ENCODE peak calls at places on chromosomes 13 and 19, in nine cellular contexts. A, T, H, D, W, B, Y, L and S are unnamed samples. For H3K4me1 and H3K36me3, the result is how much of the 10 kb centered on the place peaks cover.

GRCh38 chr13:98959775-98960325 is 18.0 kb downstream of the DOCK9 start:
- DNase-seq in W (no peak), A (no peak), H (no peak), L (no peak), D (no peak), Y (no peak), B (no peak), T (no peak), S (no peak)

GRCh38 chr19:50705422-50706019 is 14.1 kb downstream of the SHANK1 start:
- DNase-seq in D (no peak), H (no peak), T (no peak), W (no peak), B (peak), A (no peak), Y (peak), L (peak), S (peak)

GRCh38 chr13:32117696-32118095 is 86.1 kb downstream of the FRY start:
- DNase-seq in Y (no peak), B (no peak), D (no peak), L (no peak), T (no peak), H (peak), A (no peak), W (peak), S (peak)

GRCh38 chr19:8663920-8664670 is 33.7 kb downstream of the NFILZ start:
- DNase-seq in H (no peak), B (no peak), W (no peak), Y (no peak), T (no peak), D (no peak), A (no peak), L (no peak), S (no peak)

GRCh38 chr19:295687-296370 is 4.6 kb upstream of the PLPP2 start:
- DNase-seq in L (no peak), T (peak), B (no peak), H (no peak), W (no peak), A (no peak), D (no peak), Y (no peak), S (no peak)

GRCh38 chr19:50387176-50387867 is 3.2 kb downstream of the POLD1 start:
- DNase-seq in A (no peak), W (no peak), H (no peak), Y (peak), B (no peak), D (no peak), T (no peak), L (peak), S (no peak)

GRCh38 chr13:51257187-51257586 is 35.0 kb downstream of the FAM124A start:
- DNase-seq in Y (no peak), T (no peak), L (no peak), A (no peak), B (no peak), H (no peak), D (no peak), W (no peak), S (no peak)

GRCh38 chr13:74037762-74038161 is 96.4 kb downstream of the KLF12 start:
- DNase-seq in L (no peak), B (no peak), T (no peak), D (no peak), A (no peak), W (no peak), H (no peak), Y (no peak), S (no peak)

GRCh38 chr13:76296751-76297150 is 589.5 kb downstream of the KCTD12 start:
- DNase-seq in D (no peak), H (no peak), L (no peak), T (no peak), W (no peak), A (no peak), B (no peak), Y (no peak), S (no peak)

GRCh38 chr13:109785141-109785891 is 1.1 kb downstream of the IRS2 start:
- DNase-seq in H (peak), L (peak), Y (peak), T (peak), B (peak), D (peak), A (peak), W (peak), S (peak)

GRCh38 chr13:78319101-78319627 is 284.2 kb downstream of the POU4F1 start:
- DNase-seq in W (no peak), A (no peak), Y (no peak), D (no peak), B (no peak), H (no peak), T (no peak), L (no peak), S (no peak)

GRCh38 chr13:75934889-75935288 is 298.8 kb downstream of the LMO7 start:
- DNase-seq in T (no peak), W (no peak), A (no peak), B (no peak), Y (no peak), L (peak), H (no peak), D (no peak), S (no peak)

GRCh38 chr13:111614009-111614408 is 293.6 kb downstream of the TEX29 start:
- DNase-seq in L (no peak), A (no peak), W (no peak), Y (no peak), H (no peak), D (no peak), B (no peak), T (no peak), S (no peak)

GRCh38 chr13:46603165-46603603 is 50.2 kb downstream of the LRCH1 start:
- DNase-seq in W (no peak), L (no peak), A (no peak), D (no peak), T (no peak), H (no peak), Y (peak), B (peak), S (no peak)

GRCh38 chr13:73765651-73766384 is 368.4 kb downstream of the KLF12 start:
- DNase-seq in B (peak), D (peak), W (peak), Y (peak), A (peak), L (peak), T (peak), H (peak), S (peak)

GRCh38 chr13:107223867-107224266 is 655.9 kb upstream of the ARGLU1 start:
- DNase-seq in T (no peak), D (no peak), L (no peak), H (no peak), B (no peak), Y (no peak), A (no peak), W (no peak), S (no peak)

GRCh38 chr13:43261018-43261417 is 237.6 kb downstream of the DNAJC15 start:
- DNase-seq in W (no peak), A (no peak), L (peak), D (no peak), B (no peak), T (no peak), H (no peak), Y (peak), S (no peak)

GRCh38 chr19:56765107-56765506 is 75.4 kb downstream of the PEG3 start:
- DNase-seq in L (no peak), B (no peak), D (peak), H (peak), A (peak), T (peak), Y (peak), W (peak), S (peak)

GRCh38 chr13:64900039-64900438 is 2330.1 kb downstream of the PCDH9 start:
- DNase-seq in T (no peak), L (no peak), H (no peak), W (no peak), B (no peak), Y (no peak), D (no peak), A (no peak), S (no peak)

GRCh38 chr19:54196514-54196913 is 4.1 kb upstream of the RPS9 start:
- DNase-seq in L (no peak), H (no peak), Y (no peak), A (peak), W (no peak), T (no peak), D (no peak), B (no peak), S (no peak)

GRCh38 chr19:19452241-19453128 is 47.0 kb downstream of the GATAD2A start:
- DNase-seq in D (no peak), L (no peak), Y (no peak), A (no peak), T (no peak), H (no peak), W (no peak), B (no peak), S (no peak)
- H3K4me1 ChIP-seq in D (under half), L (under half), Y (under half), A (under half), T (under half), H (under half), W (under half), B (under half), S (under half)

DNA sequence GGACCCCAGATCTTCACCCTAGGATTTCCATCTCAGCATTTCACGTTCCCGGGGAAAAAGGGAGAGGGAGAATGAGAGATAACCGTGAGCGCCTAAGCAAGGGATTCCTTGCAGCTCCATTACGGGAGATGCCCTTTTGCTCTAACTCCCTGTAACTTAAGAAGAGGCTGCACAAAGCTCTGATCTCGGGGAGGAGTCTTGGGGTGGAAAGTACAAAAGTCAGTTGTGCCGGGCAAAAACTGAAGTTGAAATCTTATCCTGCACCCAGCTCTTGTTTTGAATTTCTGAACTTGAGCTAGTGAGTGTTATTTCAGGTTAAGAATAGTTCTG is 256.4 kb upstream of the SOX21 start:
- DNase-seq in T (no peak), L (no peak), Y (no peak), A (no peak), W (no peak), B (no peak), D (no peak), H (no peak), S (no peak)
- TF ChIP-seq CTCF in T (no peak), L (no peak), Y (no peak), A (no peak), W (no peak), B (no peak), D (no peak), H (no peak), S (no peak)

GRCh38 chr19:1621021-1621420 is 15.8 kb upstream of the UQCR11 start:
- DNase-seq in B (no peak), D (no peak), L (no peak), A (no peak), H (no peak), T (no peak), Y (no peak), W (no peak), S (no peak)

GRCh38 chr19:1619703-1620102 is 14.4 kb upstream of the UQCR11 start:
- DNase-seq in B (no peak), L (no peak), H (no peak), Y (no peak), D (no peak), A (no peak), W (no peak), T (no peak), S (no peak)

GRCh38 chr19:1616875-1617274 is 11.6 kb upstream of the UQCR11 start:
- DNase-seq in D (no peak), H (no peak), T (no peak), Y (no peak), A (no peak), W (no peak), B (no peak), L (no peak), S (no peak)

GRCh38 chr19:1618157-1619093 is 13.2 kb upstream of the UQCR11 start:
- DNase-seq in H (no peak), W (peak), L (no peak), D (no peak), Y (peak), B (peak), T (peak), A (no peak), S (peak)

GRCh38 chr19:1619094-1619439 is 13.8 kb upstream of the UQCR11 start:
- DNase-seq in B (no peak), H (no peak), Y (no peak), W (no peak), D (no peak), L (no peak), T (no peak), A (no peak), S (no peak)
- H3K36me3 ChIP-seq in B (under half), H (half or more), Y (under half), W (under half), D (under half), L (under half), T (half or more), A (under half), S (under half)

GRCh38 chr19:18226956-18227780 is 930 bp upstream of the PDE4C start:
- DNase-seq in W (no peak), D (no peak), A (no peak), T (no peak), L (no peak), Y (no peak), H (no peak), B (no peak), S (no peak)
- H3K4me1 ChIP-seq in W (under half), D (under half), A (under half), T (under half), L (under half), Y (under half), H (under half), B (under half), S (under half)

DNA sequence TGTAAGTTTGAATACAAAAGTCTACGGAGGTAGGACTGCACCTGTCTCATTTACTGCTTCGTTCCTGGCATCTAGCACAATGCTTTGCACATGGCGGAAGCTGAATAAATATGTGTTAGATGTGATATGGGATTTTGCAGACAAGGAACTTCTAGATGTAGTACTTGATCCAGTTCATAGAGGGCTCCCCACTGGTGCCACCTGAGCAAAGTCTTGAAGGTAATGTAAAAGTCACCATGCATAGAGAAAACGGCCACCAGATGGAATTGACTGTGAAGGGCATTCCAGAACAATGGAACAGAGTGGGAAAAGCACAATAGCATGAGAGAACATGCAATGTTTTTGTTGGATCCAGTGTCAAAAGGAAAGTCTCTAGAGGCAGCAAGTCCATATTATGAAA is 209.3 kb downstream of the HS6ST3 start:
- DNase-seq in L (no peak), H (no peak), Y (no peak), T (no peak), A (no peak), B (no peak), W (no peak), D (no peak), S (no peak)
- TF ChIP-seq CTCF in L (no peak), H (no peak), Y (no peak), T (no peak), A (no peak), B (no peak), W (no peak), D (no peak), S (no peak)